ENCODE peak calls at places on chromosome X, in five cellular contexts. One of them, this sample, is unnamed.
A peak's percentile ranks its signal among the peaks of the same experiment; 100 is the strongest.

GRCh38 chrX:143472334-143472938 is 44.8 kb downstream of the SPANXN3 start:
- DNase-seq in astrocyte of the hippocampus: no peak
- DNase-seq in right lobe of liver: no peak
- DNase-seq in activated effector memory CD4-positive, alpha-beta T cell treated with Interleukin-2 at 50 U/mL for 16 hours: no peak
- DNase-seq in activated T-cell treated with anti-CD3 and anti-CD28 coated beads for 24 hours: no peak
- DNase-seq in this sample: no peak

GRCh38 chrX:32745323-32745722 is 466.0 kb downstream of the DMD start:
- DNase-seq in activated T-cell treated with anti-CD3 and anti-CD28 coated beads for 24 hours: no peak
- DNase-seq in astrocyte of the hippocampus: peak; percentile 2
- DNase-seq in activated effector memory CD4-positive, alpha-beta T cell treated with Interleukin-2 at 50 U/mL for 16 hours: no peak
- DNase-seq in right lobe of liver: no peak
- DNase-seq in this sample: no peak

GRCh38 chrX:149903889-149904748 is 23.1 kb downstream of the MAGEA8 start:
- DNase-seq in activated effector memory CD4-positive, alpha-beta T cell treated with Interleukin-2 at 50 U/mL for 16 hours: no peak
- DNase-seq in right lobe of liver: no peak
- DNase-seq in astrocyte of the hippocampus: no peak
- DNase-seq in activated T-cell treated with anti-CD3 and anti-CD28 coated beads for 24 hours: no peak
- DNase-seq in this sample: no peak

GRCh38 chrX:41026326-41027136 is 58.7 kb upstream of the USP9X start:
- DNase-seq in activated effector memory CD4-positive, alpha-beta T cell treated with Interleukin-2 at 50 U/mL for 16 hours: no peak
- DNase-seq in activated T-cell treated with anti-CD3 and anti-CD28 coated beads for 24 hours: no peak
- DNase-seq in astrocyte of the hippocampus: no peak
- DNase-seq in right lobe of liver: no peak
- DNase-seq in this sample: no peak

GRCh38 chrX:139881572-139881971 is 51.3 kb downstream of the ATP11C start:
- DNase-seq in activated effector memory CD4-positive, alpha-beta T cell treated with Interleukin-2 at 50 U/mL for 16 hours: no peak
- DNase-seq in activated T-cell treated with anti-CD3 and anti-CD28 coated beads for 24 hours: no peak
- DNase-seq in right lobe of liver: no peak
- DNase-seq in astrocyte of the hippocampus: no peak
- DNase-seq in this sample: no peak

GRCh38 chrX:40147399-40148188 is 49.8 kb upstream of the BCOR start:
- DNase-seq in activated T-cell treated with anti-CD3 and anti-CD28 coated beads for 24 hours: no peak
- DNase-seq in activated effector memory CD4-positive, alpha-beta T cell treated with Interleukin-2 at 50 U/mL for 16 hours: no peak
- DNase-seq in astrocyte of the hippocampus: no peak
- DNase-seq in right lobe of liver: no peak
- DNase-seq in this sample: no peak

GRCh38 chrX:84441143-84441542 is 61.1 kb downstream of the HDX start:
- DNase-seq in astrocyte of the hippocampus: no peak
- DNase-seq in right lobe of liver: no peak
- DNase-seq in activated effector memory CD4-positive, alpha-beta T cell treated with Interleukin-2 at 50 U/mL for 16 hours: no peak
- DNase-seq in activated T-cell treated with anti-CD3 and anti-CD28 coated beads for 24 hours: no peak
- DNase-seq in this sample: no peak

GRCh38 chrX:80807606-80808159 is 2.0 kb downstream of the BRWD3 start:
- DNase-seq in activated effector memory CD4-positive, alpha-beta T cell treated with Interleukin-2 at 50 U/mL for 16 hours: no peak
- DNase-seq in activated T-cell treated with anti-CD3 and anti-CD28 coated beads for 24 hours: no peak
- DNase-seq in astrocyte of the hippocampus: peak; percentile 3
- DNase-seq in right lobe of liver: no peak
- DNase-seq in this sample: no peak

GRCh38 chrX:3262906-3263305 is 83.5 kb downstream of the MXRA5 start:
- DNase-seq in astrocyte of the hippocampus: peak; percentile 87
- DNase-seq in activated T-cell treated with anti-CD3 and anti-CD28 coated beads for 24 hours: no peak
- DNase-seq in right lobe of liver: no peak
- DNase-seq in activated effector memory CD4-positive, alpha-beta T cell treated with Interleukin-2 at 50 U/mL for 16 hours: no peak
- DNase-seq in this sample: no peak

GRCh38 chrX:154369453-154370299 is 4.8 kb downstream of the FLNA start:
- DNase-seq in astrocyte of the hippocampus: peak; percentile 94
- DNase-seq in activated effector memory CD4-positive, alpha-beta T cell treated with Interleukin-2 at 50 U/mL for 16 hours: peak; percentile 71
- DNase-seq in right lobe of liver: peak; percentile 65
- DNase-seq in activated T-cell treated with anti-CD3 and anti-CD28 coated beads for 24 hours: no peak
- DNase-seq in this sample: peak; percentile 80

GRCh38 chrX:48574270-48575266 is at the start of gene RBM3:
- DNase-seq in activated T-cell treated with anti-CD3 and anti-CD28 coated beads for 24 hours: peak; percentile 82
- DNase-seq in right lobe of liver: peak; percentile 93
- DNase-seq in astrocyte of the hippocampus: peak; percentile 94
- DNase-seq in activated effector memory CD4-positive, alpha-beta T cell treated with Interleukin-2 at 50 U/mL for 16 hours: peak; percentile 86
- DNase-seq in this sample: peak; percentile 88

GRCh38 chrX:130861462-130861861 is 41.5 kb downstream of the ENOX2 start:
- DNase-seq in right lobe of liver: no peak
- DNase-seq in astrocyte of the hippocampus: no peak
- DNase-seq in activated T-cell treated with anti-CD3 and anti-CD28 coated beads for 24 hours: no peak
- DNase-seq in activated effector memory CD4-positive, alpha-beta T cell treated with Interleukin-2 at 50 U/mL for 16 hours: no peak
- DNase-seq in this sample: no peak

GRCh38 chrX:24369816-24370215 is 9.4 kb downstream of the SUPT20HL1 start:
- DNase-seq in activated effector memory CD4-positive, alpha-beta T cell treated with Interleukin-2 at 50 U/mL for 16 hours: no peak
- DNase-seq in astrocyte of the hippocampus: no peak
- DNase-seq in right lobe of liver: no peak
- DNase-seq in activated T-cell treated with anti-CD3 and anti-CD28 coated beads for 24 hours: no peak
- DNase-seq in this sample: no peak

GRCh38 chrX:132272826-132273225 is 53.6 kb upstream of the RAP2C start:
- DNase-seq in activated T-cell treated with anti-CD3 and anti-CD28 coated beads for 24 hours: no peak
- DNase-seq in right lobe of liver: no peak
- DNase-seq in activated effector memory CD4-positive, alpha-beta T cell treated with Interleukin-2 at 50 U/mL for 16 hours: no peak
- DNase-seq in astrocyte of the hippocampus: no peak
- DNase-seq in this sample: no peak